ENCODE peak calls at places on chromosomes 11 and 22, in six cellular contexts. G is stimulated activated CD8-positive, alpha-beta memory T cell treated with anti-CD3 and anti-CD28 coated beads, Interleukin-15, amount 100 ng/mL, for 4 hours; L is stomach; N is PC-9; J is activated B cell treated with CpG ODN at 0.5 μM for 24 hours; D is putamen. S is an unnamed sample.

GRCh38 chr11:96230686-96231085 is 112.3 kb downstream of the MAML2 start:
- DNase-seq in D (no peak), N (no peak), J (no peak), L (no peak), G (no peak), S (no peak)

GRCh38 chr11:62501432-62501891 is 45.1 kb downstream of the AHNAK start:
- DNase-seq in D (peak), L (peak), G (no peak), N (no peak), J (no peak), S (no peak)

GRCh38 chr11:47961383-47961782 is 19.0 kb upstream of the PTPRJ start:
- DNase-seq in D (no peak), N (no peak), J (no peak), L (no peak), G (no peak), S (no peak)

GRCh38 chr11:119720311-119720710 is 8.7 kb downstream of the NECTIN1 start:
- DNase-seq in N (no peak), G (no peak), J (no peak), D (no peak), L (no peak), S (no peak)

GRCh38 chr22:20425821-20426615 is 11.6 kb downstream of the SCARF2 start:
- DNase-seq in D (no peak), G (no peak), L (no peak), J (no peak), N (no peak), S (no peak)

GRCh38 chr11:118216621-118217526 is 7.9 kb downstream of the JAML start:
- DNase-seq in N (no peak), L (no peak), G (no peak), J (no peak), D (no peak), S (peak)

GRCh38 chr11:59053387-59053786 is 32.7 kb upstream of the GLYATL1B start:
- DNase-seq in L (peak), N (no peak), D (peak), G (peak), J (peak), S (peak)

GRCh38 chr11:72085836-72086475 is 5.3 kb downstream of the LRRC51 start:
- DNase-seq in G (no peak), J (no peak), N (no peak), D (peak), L (no peak), S (no peak)

GRCh38 chr11:126307706-126308105 is 3.8 kb downstream of the DCPS start:
- DNase-seq in J (no peak), L (no peak), G (no peak), N (no peak), D (no peak), S (no peak)

GRCh38 chr11:104134760-104135159 is 29.2 kb downstream of the PDGFD start:
- DNase-seq in D (no peak), L (no peak), G (no peak), J (no peak), N (peak), S (no peak)

GRCh38 chr11:1351278-1351937 is 38.3 kb upstream of the BRSK2 start:
- DNase-seq in G (no peak), J (no peak), N (peak), D (no peak), L (no peak), S (no peak)

GRCh38 chr22:16955678-16956210 is 52.3 kb downstream of the GAB4 start:
- DNase-seq in J (no peak), D (peak), L (no peak), N (no peak), G (no peak), S (no peak)

GRCh38 chr11:69642549-69642912 is 1.6 kb downstream of the CCND1 start:
- DNase-seq in N (no peak), D (no peak), G (peak), J (peak), L (peak), S (no peak)

GRCh38 chr22:19270873-19271272 is 20.6 kb downstream of the CLTCL1 start:
- DNase-seq in N (no peak), J (no peak), G (no peak), L (no peak), D (no peak), S (no peak)

GRCh38 chr22:37231406-37232139 is 12.5 kb downstream of the RAC2 start:
- DNase-seq in L (no peak), N (no peak), J (peak), D (no peak), G (peak), S (peak)